ENCODE peak calls at places on chromosome 22, in five cellular contexts. S, Q, F, L and X are unnamed samples.

GRCh38 chr22:27992294-27993165 is 73.5 kb upstream of the PITPNB start:
- DNase-seq in S (no peak), Q (no peak), F (no peak), L (no peak), X (no peak)

GRCh38 chr22:26276530-26277200 is 107.4 kb downstream of the SEZ6L start:
- DNase-seq in S (no peak), Q (no peak), F (no peak), L (no peak), X (no peak)

GRCh38 chr22:25082096-25082495 is 117.6 kb upstream of the CRYBB3 start:
- DNase-seq in S (no peak), Q (no peak), F (no peak), L (no peak), X (no peak)

GRCh38 chr22:25696763-25697710 is 45.0 kb upstream of the MYO18B start:
- DNase-seq in S (no peak), Q (no peak), F (peak; percentile 71), L (no peak), X (no peak)

GRCh38 chr22:38981005-38981658 is 1.0 kb upstream of the APOBEC3B start:
- DNase-seq in S (no peak), Q (peak; percentile 82), F (peak; percentile 54), L (no peak), X (peak; percentile 56)

GRCh38 chr22:27719535-27720227 is 81.9 kb downstream of the MN1 start:
- DNase-seq in S (peak; percentile 11), Q (peak; percentile 100), F (no peak), L (no peak), X (peak; percentile 54)

GRCh38 chr22:33221566-33221965 is 163.4 kb upstream of the SYN3 start:
- DNase-seq in S (no peak), Q (no peak), F (no peak), L (no peak), X (no peak)

GRCh38 chr22:40067639-40068038 is 72.9 kb downstream of the FAM83F start:
- DNase-seq in S (no peak), Q (no peak), F (no peak), L (no peak), X (no peak)

GRCh38 chr22:49582171-49582570 is 245.5 kb downstream of the BRD1 start:
- DNase-seq in S (no peak), Q (no peak), F (no peak), L (no peak), X (no peak)

GRCh38 chr22:20537325-20537756 is 29.9 kb downstream of the MED15 start:
- DNase-seq in S (no peak), Q (no peak), F (no peak), L (no peak), X (no peak)

GRCh38 chr22:40006641-40007040 is 11.9 kb downstream of the FAM83F start:
- DNase-seq in S (no peak), Q (no peak), F (no peak), L (no peak), X (no peak)

GRCh38 chr22:40819741-40820140 is 595 bp upstream of the SLC25A17 start:
- DNase-seq in S (no peak), Q (peak; percentile 33), F (no peak), L (no peak), X (peak; percentile 66)

GRCh38 chr22:48959496-48959895 is 868.2 kb downstream of the BRD1 start:
- DNase-seq in S (no peak), Q (no peak), F (no peak), L (no peak), X (no peak)

GRCh38 chr22:20205964-20206708 is 55.3 kb upstream of the CCDC188 start:
- DNase-seq in S (peak; percentile 38), Q (peak; percentile 78), F (no peak), L (peak; percentile 11), X (peak; percentile 82)

GRCh38 chr22:18987765-18988164 is 51.7 kb upstream of the PRODH start:
- DNase-seq in S (no peak), Q (peak; percentile 25), F (peak; percentile 48), L (no peak), X (no peak)

GRCh38 chr22:34950480-34950879 is 115.5 kb upstream of the ISX start:
- DNase-seq in S (no peak), Q (no peak), F (no peak), L (no peak), X (no peak)

GRCh38 chr22:24693359-24693758 is 81.2 kb downstream of the PIWIL3 start:
- DNase-seq in S (peak; percentile 41), Q (no peak), F (no peak), L (no peak), X (peak; percentile 12)

GRCh38 chr22:25120093-25120561 is 79.5 kb upstream of the CRYBB3 start:
- DNase-seq in S (no peak), Q (no peak), F (no peak), L (no peak), X (no peak)

GRCh38 chr22:45836418-45836817 is 140.5 kb downstream of the WNT7B start:
- DNase-seq in S (no peak), Q (no peak), F (no peak), L (no peak), X (no peak)
- H3K4me3 ChIP-seq in S (no peak overlapping the region), Q (no peak overlapping the region), F (no peak overlapping the region), L (no peak overlapping the region), X (no peak overlapping the region)

GRCh38 chr22:22109693-22110466 is 127.3 kb upstream of the TOP3B start:
- DNase-seq in S (no peak), Q (no peak), F (no peak), L (no peak), X (no peak)
- TF ChIP-seq CTCF in S (peak; percentile 32), Q (peak; percentile 27), F (peak; percentile 42), L (peak; percentile 33), X (no peak)

DNA sequence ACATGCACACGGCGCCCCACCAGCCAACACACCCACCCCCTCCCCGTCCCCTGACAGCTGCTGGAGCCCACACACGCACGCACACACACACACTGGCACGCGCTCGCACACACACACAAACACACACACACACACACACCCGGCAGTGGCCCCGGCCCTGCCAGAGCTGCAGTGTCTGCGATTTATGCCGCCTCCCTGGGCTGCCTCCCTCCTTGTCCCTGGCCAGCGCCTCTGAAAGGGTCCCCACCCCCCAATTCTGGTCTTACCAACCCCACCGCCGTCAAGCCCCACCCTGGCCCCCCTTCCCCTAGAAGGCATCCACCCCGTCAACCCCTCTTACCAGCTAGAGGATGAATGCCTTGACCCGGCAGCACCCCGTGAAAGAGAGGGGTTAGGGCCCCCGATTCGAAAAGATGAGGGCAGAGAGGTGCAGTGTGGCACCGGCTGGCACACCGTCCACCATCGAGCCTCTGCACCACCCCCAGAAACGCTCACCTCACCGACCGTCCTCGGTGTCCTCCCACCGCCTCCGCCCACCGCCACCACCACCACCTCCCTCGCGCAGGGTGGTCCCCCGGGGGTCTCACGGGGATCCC is 649 bp downstream of the ELFN2 start:
- DNase-seq in S (no peak), Q (no peak), F (no peak), L (no peak), X (no peak)
- H3K4me3 ChIP-seq in S (peak overlapping the region; percentile 58), Q (peak overlapping the region; percentile 49), F (no peak overlapping the region), L (peak overlapping the region; percentile 65), X (peak overlapping the region; percentile 65)

GRCh38 chr22:47126344-47126811 is 363.9 kb downstream of the TBC1D22A start:
- DNase-seq in S (no peak), Q (no peak), F (peak; percentile 14), L (no peak), X (no peak)

GRCh38 chr22:47123827-47124442 is 361.5 kb downstream of the TBC1D22A start:
- DNase-seq in S (no peak), Q (no peak), F (no peak), L (no peak), X (no peak)

GRCh38 chr22:47124946-47125345 is 362.5 kb downstream of the TBC1D22A start:
- DNase-seq in S (no peak), Q (no peak), F (no peak), L (no peak), X (no peak)

GRCh38 chr22:47124451-47124881 is 362.0 kb downstream of the TBC1D22A start:
- DNase-seq in S (no peak), Q (no peak), F (no peak), L (no peak), X (no peak)

GRCh38 chr22:47125603-47126002 is 363.2 kb downstream of the TBC1D22A start:
- DNase-seq in S (no peak), Q (no peak), F (peak; percentile 19), L (no peak), X (peak; percentile 26)
- TF ChIP-seq CTCF in S (peak; percentile 61), Q (peak; percentile 5), F (peak; percentile 23), L (peak; percentile 43), X (no peak)

GRCh38 chr22:29882716-29883044 is 294 bp upstream of the MTMR3 start:
- DNase-seq in S (no peak), Q (no peak), F (no peak), L (no peak), X (no peak)
- H3K4me3 ChIP-seq in S (peak overlapping the region; percentile 26), Q (no peak overlapping the region), F (no peak overlapping the region), L (peak overlapping the region; percentile 31), X (peak overlapping the region; percentile 42)

DNA sequence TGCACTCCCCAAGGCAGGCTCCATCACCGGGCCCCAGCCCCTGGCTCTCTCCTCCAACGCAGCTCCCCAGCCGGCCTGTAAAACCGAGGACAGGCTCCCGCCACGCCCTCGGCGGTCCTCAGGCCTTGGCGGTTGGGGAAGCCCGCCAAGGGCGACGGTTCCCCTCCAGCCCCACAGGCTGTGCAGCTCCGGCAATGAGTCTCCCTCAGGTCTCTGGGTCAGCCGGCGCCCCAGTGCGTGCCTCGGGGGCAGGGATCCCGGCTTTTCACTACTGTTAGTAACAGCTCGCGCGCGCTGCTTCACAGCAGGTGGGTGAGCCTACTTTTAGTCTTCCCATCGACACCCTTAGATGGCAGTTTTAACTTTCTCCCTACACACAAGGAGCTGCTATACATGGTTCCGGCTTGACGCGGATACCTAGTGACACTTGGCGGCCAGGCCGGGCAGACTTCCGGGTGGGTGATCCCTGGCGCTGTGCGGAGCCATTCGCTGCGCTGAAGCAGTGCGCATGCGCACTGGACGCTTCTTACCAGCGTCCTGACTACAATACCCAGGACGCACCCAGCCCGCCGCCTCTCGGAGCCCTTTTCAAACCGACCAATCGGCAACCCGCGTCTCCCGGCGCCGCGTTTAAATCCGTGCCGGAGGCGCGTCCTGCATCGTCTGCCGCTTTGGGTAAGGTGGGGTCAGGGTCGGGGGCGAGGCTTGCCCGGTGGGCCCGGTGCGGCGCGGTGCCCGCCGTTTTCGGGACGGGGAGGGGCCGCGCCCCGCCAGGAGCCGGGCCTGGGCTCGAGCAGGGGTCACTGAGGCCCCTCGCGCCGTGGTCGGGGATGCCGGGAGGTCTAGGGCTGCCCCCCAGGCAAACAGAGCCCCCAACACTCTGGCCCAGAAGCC is at the start of gene GTSE1:
- DNase-seq in S (peak; percentile 95), Q (peak; percentile 97), F (peak; percentile 99), L (peak; percentile 92), X (peak; percentile 100)
- TF ChIP-seq CTCF in S (no peak), Q (peak; percentile 10), F (peak; percentile 44), L (peak; percentile 10), X (no peak)

GRCh38 chr22:42072606-42073330 is 1.3 kb upstream of the PHETA2 start:
- DNase-seq in S (no peak), Q (no peak), F (no peak), L (no peak), X (no peak)

GRCh38 chr22:42067706-42068350 is 2.8 kb downstream of the NAGA start:
- DNase-seq in S (no peak), Q (no peak), F (no peak), L (no peak), X (no peak)

GRCh38 chr22:42068351-42068730 is 2.3 kb downstream of the NAGA start:
- DNase-seq in S (no peak), Q (no peak), F (no peak), L (no peak), X (no peak)

GRCh38 chr22:42070517-42071422 is at the start of gene NAGA:
- DNase-seq in S (peak; percentile 94), Q (peak; percentile 97), F (peak; percentile 98), L (peak; percentile 84), X (peak; percentile 99)

GRCh38 chr22:42069801-42070516 is 653 bp downstream of the NAGA start:
- DNase-seq in S (no peak), Q (no peak), F (no peak), L (no peak), X (no peak)
- H3K4me3 ChIP-seq in S (peak overlapping the region; percentile 63), Q (peak overlapping the region; percentile 59), F (peak overlapping the region; percentile 78), L (peak overlapping the region; percentile 70), X (peak overlapping the region; percentile 59)